ENCODE peak calls at places on chromosomes 4 and X, in eight cellular contexts. L, D, Y, T, O, W, H and R are unnamed samples.

GRCh38 chrX:11341274-11342256 is 48.4 kb downstream of the AMELX start:
- DNase-seq in T (no peak), O (peak), D (no peak), L (no peak), Y (no peak), H (no peak), W (peak), R (peak)

GRCh38 chr4:102416765-102417164 is 71.5 kb upstream of the SLC39A8 start:
- DNase-seq in T (no peak), L (no peak), D (no peak), W (no peak), H (no peak), Y (no peak), O (no peak), R (no peak)

GRCh38 chrX:9851890-9852289 is 65.7 kb downstream of the SHROOM2 start:
- DNase-seq in Y (no peak), H (no peak), O (no peak), D (no peak), L (no peak), W (no peak), T (no peak), R (no peak)

GRCh38 chr4:110636231-110636676 is 13.4 kb upstream of the PITX2 start:
- DNase-seq in Y (no peak), W (no peak), T (no peak), H (no peak), L (no peak), O (no peak), D (no peak), R (peak)

GRCh38 chrX:27555514-27555913 is 34.6 kb upstream of the DCAF8L2 start:
- DNase-seq in L (no peak), H (no peak), D (no peak), Y (no peak), O (no peak), W (peak), T (peak), R (peak)

GRCh38 chrX:72045552-72046277 is 86.0 kb downstream of the RTL5 start:
- DNase-seq in O (no peak), D (no peak), W (no peak), T (no peak), L (no peak), H (peak), Y (no peak), R (no peak)

GRCh38 chrX:107940095-107940494 is 42.1 kb downstream of the TEX13B start:
- DNase-seq in Y (no peak), O (no peak), H (no peak), D (no peak), W (no peak), L (no peak), T (no peak), R (no peak)

GRCh38 chr4:5446595-5446994 is 261.8 kb downstream of the EVC2 start:
- DNase-seq in O (no peak), D (no peak), T (no peak), Y (no peak), L (no peak), W (no peak), H (no peak), R (no peak)

GRCh38 chr4:94676910-94677309 is 80.8 kb upstream of the BMPR1B start:
- DNase-seq in W (no peak), L (no peak), T (no peak), O (no peak), H (no peak), Y (no peak), D (no peak), R (no peak)

GRCh38 chrX:43745938-43746721 is 90.0 kb downstream of the MAOA start:
- DNase-seq in T (no peak), O (no peak), L (no peak), D (no peak), W (no peak), Y (no peak), H (no peak), R (no peak)

GRCh38 chrX:84165716-84166115 is 22.3 kb downstream of the RPS6KA6 start:
- DNase-seq in W (no peak), Y (no peak), L (no peak), D (no peak), H (no peak), O (no peak), T (no peak), R (no peak)

GRCh38 chr4:147822128-147822527 is 90.2 kb downstream of the ARHGAP10 start:
- DNase-seq in L (no peak), Y (no peak), W (peak), H (peak), T (no peak), D (no peak), O (no peak), R (no peak)

GRCh38 chrX:87805829-87806490 is 288.4 kb downstream of the KLHL4 start:
- DNase-seq in O (no peak), H (no peak), L (no peak), W (no peak), Y (no peak), D (no peak), T (no peak), R (no peak)

GRCh38 chr4:13151178-13151577 is 333.0 kb downstream of the RAB28 start:
- DNase-seq in T (no peak), W (no peak), D (no peak), O (no peak), L (no peak), H (no peak), Y (no peak), R (no peak)
- TF ChIP-seq CTCF in T (no peak), W (no peak), D (no peak), O (no peak), L (no peak), H (no peak), Y (no peak), R (no peak)

GRCh38 chr4:180615746-180616145 is 1627.5 kb upstream of the TENM3 start:
- DNase-seq in L (no peak), W (no peak), O (no peak), H (no peak), Y (no peak), D (no peak), T (no peak), R (no peak)
- TF ChIP-seq CTCF in L (peak), W (no peak), O (no peak), H (no peak), Y (peak), D (no peak), T (peak), R (no peak)

DNA sequence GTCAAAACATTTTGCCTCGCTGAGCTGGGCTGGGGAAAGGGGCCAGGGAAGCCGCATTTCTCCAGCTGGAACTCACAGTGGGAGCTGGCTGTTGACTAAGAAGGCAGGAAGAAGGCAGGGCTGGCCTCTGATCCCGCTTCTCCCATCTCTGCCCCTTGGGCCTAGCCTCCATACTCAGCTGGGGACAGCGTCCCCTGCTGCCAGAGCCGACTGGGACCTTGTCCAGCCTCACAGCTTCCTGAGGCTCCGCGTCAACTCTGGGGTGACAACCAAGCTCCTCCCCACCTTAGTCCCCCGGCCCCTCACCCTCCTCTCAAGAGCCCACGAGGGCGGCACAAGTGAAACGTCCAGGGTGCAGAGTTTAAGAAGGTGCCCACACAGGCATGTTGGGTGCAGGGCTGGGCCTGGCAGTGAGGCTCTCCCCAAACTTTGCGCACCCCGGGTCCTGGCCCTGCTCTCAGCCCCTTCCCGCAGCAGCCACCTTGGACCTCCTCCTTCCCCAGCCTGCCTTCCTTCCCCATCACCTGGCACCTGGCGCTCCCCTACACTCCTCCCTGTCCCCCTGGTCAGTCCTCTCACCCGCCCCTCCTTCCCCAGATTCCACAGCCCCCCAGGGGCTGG is 100.8 kb downstream of the PSAPL1 start:
- DNase-seq in Y (no peak), O (no peak), D (no peak), L (no peak), T (no peak), W (no peak), H (no peak), R (no peak)
- TF ChIP-seq CTCF in Y (no peak), O (no peak), D (no peak), L (no peak), T (no peak), W (no peak), H (no peak), R (no peak)

GRCh38 chr4:16264798-16265197 is 38.5 kb upstream of the TAPT1 start:
- DNase-seq in L (no peak), T (peak), Y (no peak), W (peak), O (peak), H (no peak), D (no peak), R (peak)
- TF ChIP-seq CTCF in L (no peak), T (peak), Y (peak), W (peak), O (peak), H (no peak), D (peak), R (peak)

GRCh38 chr4:242121-242848 is 63.0 kb downstream of the ZNF732 start:
- DNase-seq in T (peak), W (peak), H (peak), L (peak), O (peak), D (peak), Y (no peak), R (peak)

GRCh38 chr4:243407-243806 is 61.9 kb downstream of the ZNF732 start:
- DNase-seq in H (no peak), O (no peak), Y (no peak), T (no peak), D (no peak), L (no peak), W (no peak), R (no peak)

DNA sequence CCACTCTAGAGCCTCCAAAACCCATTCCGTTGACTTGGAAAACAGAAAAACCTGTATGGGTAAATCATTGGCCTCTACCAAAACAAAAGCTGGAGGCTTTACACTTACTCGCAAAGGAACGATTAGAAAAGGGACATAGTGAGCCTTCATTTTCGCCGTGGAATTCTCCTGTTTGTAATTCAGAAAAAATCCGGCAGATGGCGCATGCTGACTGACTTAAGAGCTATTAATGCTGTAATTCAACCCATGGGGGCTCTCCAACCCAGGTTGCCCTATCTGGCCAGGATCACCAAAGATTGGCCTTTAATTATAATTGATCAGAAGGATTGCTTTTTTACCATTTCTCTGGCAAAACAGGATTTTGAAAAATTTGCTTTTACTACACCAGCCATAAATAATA is 60.8 kb downstream of the ZNF732 start:
- DNase-seq in T (peak), D (peak), O (peak), Y (no peak), L (no peak), W (peak), H (no peak), R (peak)
- TF ChIP-seq CTCF in T (peak), D (peak), O (peak), Y (peak), L (peak), W (peak), H (no peak), R (peak)

DNA sequence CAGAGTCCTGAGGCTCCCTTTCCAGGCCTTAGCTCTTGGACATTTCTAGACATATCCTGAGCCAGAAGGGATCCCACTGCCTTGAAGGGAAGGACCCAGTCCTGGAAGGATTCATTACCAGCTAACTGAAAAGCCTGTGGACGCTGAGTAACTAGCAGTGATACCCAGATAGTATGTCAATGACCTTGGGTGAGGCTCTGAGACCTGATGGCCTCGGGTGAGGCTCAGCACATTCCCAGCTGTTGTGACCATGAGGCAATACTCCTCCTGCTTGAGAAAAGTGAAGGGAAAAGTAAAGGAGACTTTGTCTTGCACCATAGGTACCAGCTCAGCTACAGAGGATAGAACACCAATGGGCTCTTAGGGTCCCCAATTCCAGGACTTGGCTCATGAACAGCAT is 268.1 kb downstream of the DKK2 start:
- DNase-seq in L (no peak), O (no peak), Y (no peak), H (no peak), T (no peak), W (no peak), D (no peak), R (no peak)
- TF ChIP-seq CTCF in L (no peak), O (no peak), Y (no peak), H (no peak), T (no peak), W (no peak), D (no peak), R (no peak)